ENCODE peak calls at places on chromosomes 4 and X, in six cellular contexts. S is MCF 10A; A is adrenal gland; D is cardiac fibroblast; R is left ventricle myocardium inferior; Z is CD4-positive, alpha-beta T cell. Q is an unnamed sample.

GRCh38 chrX:9688833-9689232 is 76.8 kb downstream of the GPR143 start:
- DNase-seq in S (no peak), A (no peak), D (no peak), R (no peak), Z (no peak), Q (no peak)

GRCh38 chr4:139279723-139280620 is at the start of gene MGARP:
- DNase-seq in S (no peak), A (peak), D (peak), R (peak), Z (no peak), Q (no peak)

GRCh38 chrX:78387364-78387763 is 60.0 kb upstream of the CYSLTR1 start:
- DNase-seq in S (no peak), A (no peak), D (no peak), R (no peak), Z (no peak), Q (no peak)

GRCh38 chr4:74932010-74932409 is 906 bp upstream of the PARM1 start:
- DNase-seq in S (no peak), A (no peak), D (no peak), R (no peak), Z (no peak), Q (no peak)

GRCh38 chr4:77636902-77637301 is 31.3 kb downstream of the CXCL13 start:
- DNase-seq in S (peak), A (no peak), D (peak), R (no peak), Z (no peak), Q (no peak)

GRCh38 chrX:119870626-119871131 is 854 bp downstream of the RNF113A start:
- DNase-seq in S (no peak), A (peak), D (peak), R (no peak), Z (peak), Q (no peak)

GRCh38 chrX:118780509-118780908 is 43.1 kb upstream of the ZCCHC12 start:
- DNase-seq in S (no peak), A (no peak), D (peak), R (no peak), Z (no peak), Q (no peak)

GRCh38 chr4:165079476-165079875 is 25.8 kb downstream of the TRIM75 start:
- DNase-seq in S (peak), A (peak), D (peak), R (peak), Z (no peak), Q (no peak)

GRCh38 chrX:71911023-71911730 is 532 bp downstream of the NHSL2 start:
- DNase-seq in S (no peak), A (no peak), D (no peak), R (peak), Z (peak), Q (no peak)

GRCh38 chr4:79107014-79107413 is 167.8 kb upstream of the PAQR3 start:
- DNase-seq in S (no peak), A (no peak), D (no peak), R (no peak), Z (no peak), Q (no peak)
- TF ChIP-seq CTCF in S (no peak), A (no peak), D (no peak), R (no peak), Z (no peak), Q (no peak)

GRCh38 chrX:153848325-153848724 is 18.0 kb upstream of the PDZD4 start:
- DNase-seq in S (no peak), A (no peak), D (no peak), R (no peak), Z (no peak), Q (no peak)

GRCh38 chrX:153853180-153853901 is 23.0 kb upstream of the PDZD4 start:
- DNase-seq in S (no peak), A (no peak), D (no peak), R (no peak), Z (no peak), Q (no peak)

GRCh38 chrX:153854702-153855101 is 24.4 kb upstream of the PDZD4 start:
- DNase-seq in S (no peak), A (no peak), D (no peak), R (no peak), Z (no peak), Q (no peak)

GRCh38 chrX:153853902-153854267 is 23.5 kb upstream of the PDZD4 start:
- DNase-seq in S (no peak), A (no peak), D (no peak), R (no peak), Z (no peak), Q (no peak)

GRCh38 chrX:153851981-153852380 is 21.6 kb upstream of the PDZD4 start:
- DNase-seq in S (no peak), A (no peak), D (no peak), R (no peak), Z (no peak), Q (no peak)
- TF ChIP-seq CTCF in S (no peak), A (no peak), D (no peak), R (no peak), Z (no peak), Q (no peak)

DNA sequence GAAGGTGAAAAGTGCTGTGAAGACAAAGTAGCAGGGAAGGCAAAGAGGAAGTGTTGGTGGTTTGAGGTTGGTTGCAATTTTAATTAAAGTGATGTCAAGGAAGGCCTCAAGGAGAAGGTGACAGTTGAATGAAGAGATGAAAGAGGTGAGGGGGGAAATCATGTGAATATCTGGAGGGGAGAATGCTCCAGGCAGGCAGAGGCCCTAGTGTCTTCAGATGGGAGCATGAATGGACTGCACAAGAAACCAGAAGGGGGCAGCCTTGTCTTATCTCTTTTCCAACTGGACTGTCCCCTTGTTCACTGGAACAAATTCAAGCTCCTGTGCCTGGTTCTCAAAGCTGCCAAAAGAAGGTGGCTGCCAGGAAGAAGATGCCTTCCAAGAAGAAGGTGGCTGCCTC is 68.4 kb downstream of the MAOB start:
- DNase-seq in S (peak), A (no peak), D (no peak), R (no peak), Z (no peak), Q (no peak)
- TF ChIP-seq CTCF in S (peak), A (peak), D (no peak), R (no peak), Z (no peak), Q (no peak)

GRCh38 chrX:151722241-151722846 is 6.5 kb downstream of the FATE1 start:
- DNase-seq in S (no peak), A (no peak), D (peak), R (peak), Z (no peak), Q (no peak)
- TF ChIP-seq CTCF in S (no peak), A (no peak), D (no peak), R (peak), Z (no peak), Q (no peak)

GRCh38 chr4:53558061-53558801 is 33.1 kb downstream of the LNX1 start:
- DNase-seq in S (peak), A (no peak), D (peak), R (no peak), Z (no peak), Q (no peak)
- TF ChIP-seq CTCF in S (no peak), A (no peak), D (no peak), R (no peak), Z (no peak), Q (no peak)

GRCh38 chr4:44580231-44580630 is 71.2 kb downstream of the YIPF7 start:
- DNase-seq in S (no peak), A (no peak), D (no peak), R (no peak), Z (no peak), Q (no peak)

GRCh38 chr4:44578954-44579353 is 72.5 kb downstream of the YIPF7 start:
- DNase-seq in S (no peak), A (no peak), D (no peak), R (no peak), Z (no peak), Q (no peak)

GRCh38 chr4:44583393-44583792 is 68.0 kb downstream of the YIPF7 start:
- DNase-seq in S (peak), A (no peak), D (no peak), R (no peak), Z (no peak), Q (no peak)
- TF ChIP-seq CTCF in S (peak), A (no peak), D (peak), R (no peak), Z (no peak), Q (no peak)

GRCh38 chr4:30380404-30380998 is 339.7 kb upstream of the PCDH7 start:
- DNase-seq in S (peak), A (peak), D (peak), R (no peak), Z (no peak), Q (no peak)
- TF ChIP-seq CTCF in S (peak), A (peak), D (peak), R (peak), Z (no peak), Q (peak)

GRCh38 chr4:8411351-8412180 is 29.0 kb downstream of the ACOX3 start:
- DNase-seq in S (no peak), A (no peak), D (no peak), R (no peak), Z (no peak), Q (no peak)

GRCh38 chr4:8412288-8412687 is 28.2 kb downstream of the ACOX3 start:
- DNase-seq in S (no peak), A (no peak), D (no peak), R (no peak), Z (no peak), Q (no peak)

GRCh38 chr4:8410641-8411271 is 29.8 kb downstream of the ACOX3 start:
- DNase-seq in S (peak), A (no peak), D (peak), R (peak), Z (no peak), Q (no peak)

GRCh38 chr4:8409271-8410065 is 31.1 kb downstream of the ACOX3 start:
- DNase-seq in S (no peak), A (no peak), D (peak), R (peak), Z (peak), Q (no peak)

DNA sequence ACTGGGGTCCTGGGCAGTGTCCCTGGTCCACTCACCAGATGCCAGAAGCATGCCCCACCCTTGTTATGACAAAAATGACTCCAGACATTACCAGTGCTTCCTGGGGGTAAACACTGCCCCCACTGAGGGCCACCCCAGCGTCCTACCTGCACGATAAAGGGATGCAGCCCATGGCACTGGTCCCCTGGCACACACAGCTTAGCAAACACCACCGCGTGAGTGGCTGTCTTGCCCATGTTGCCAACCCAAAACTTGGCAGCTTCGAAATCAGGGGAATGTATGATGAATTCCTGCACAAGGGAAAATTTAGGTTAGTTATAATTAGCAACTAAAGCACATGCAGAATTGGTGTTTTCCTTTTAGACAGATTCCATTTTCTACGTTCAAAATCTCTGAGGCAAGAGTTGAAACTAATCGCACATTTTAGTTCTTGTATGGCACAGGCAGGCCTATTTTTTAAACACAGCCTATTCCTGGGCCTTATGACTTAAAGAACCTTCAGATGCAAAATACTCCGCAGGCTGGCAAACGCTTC is 30.4 kb downstream of the ACOX3 start:
- DNase-seq in S (no peak), A (no peak), D (no peak), R (no peak), Z (no peak), Q (no peak)
- TF ChIP-seq CTCF in S (no peak), A (no peak), D (no peak), R (no peak), Z (no peak), Q (no peak)

DNA sequence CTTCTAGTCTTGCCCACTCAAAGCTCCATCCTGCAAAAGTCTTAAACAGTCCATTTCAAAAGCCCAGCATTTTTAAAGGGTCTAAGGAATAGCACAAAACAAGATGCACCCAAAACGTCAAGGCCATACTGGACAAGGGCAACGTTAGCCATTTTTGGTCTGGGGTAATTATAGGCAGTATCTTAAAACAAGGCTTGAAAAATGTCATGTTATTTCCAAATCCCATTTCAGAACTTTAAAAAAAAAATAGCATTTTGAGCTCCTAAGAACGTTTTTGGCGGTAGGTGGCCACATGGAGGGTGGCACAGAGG is 584 bp upstream of the TMEM165 start:
- DNase-seq in S (no peak), A (no peak), D (no peak), R (no peak), Z (no peak), Q (no peak)
- TF ChIP-seq CTCF in S (no peak), A (no peak), D (peak), R (no peak), Z (peak), Q (peak)